ENCODE peak calls at places on chromosomes 5 and 9, in eight cellular contexts. P, X, D, Y, T, E, H and N are unnamed samples.

GRCh38 chr5:27220752-27221151 is 182.4 kb upstream of the CDH9 start:
- DNase-seq in E (no peak), X (no peak), D (no peak), H (no peak), P (no peak), T (no peak), Y (no peak), N (no peak)

GRCh38 chr9:1619915-1620705 is 395.0 kb upstream of the SMARCA2 start:
- DNase-seq in E (peak), D (no peak), X (peak), P (no peak), Y (no peak), H (peak), T (no peak), N (no peak)

GRCh38 chr5:170402508-170402907 is 13.3 kb upstream of the KCNMB1 start:
- DNase-seq in D (no peak), H (no peak), Y (no peak), P (no peak), T (no peak), E (no peak), X (no peak), N (no peak)

GRCh38 chr5:115297043-115297442 is 589 bp upstream of the CCDC112 start:
- DNase-seq in D (no peak), Y (no peak), X (peak), E (no peak), P (no peak), T (no peak), H (peak), N (no peak)

GRCh38 chr5:38536968-38537367 is 19.5 kb downstream of the LIFR start:
- DNase-seq in T (no peak), P (no peak), Y (no peak), X (no peak), D (no peak), E (no peak), H (no peak), N (no peak)

GRCh38 chr9:78775889-78776288 is 479.0 kb downstream of the PSAT1 start:
- DNase-seq in H (no peak), X (no peak), D (no peak), T (no peak), P (no peak), E (no peak), Y (no peak), N (no peak)

GRCh38 chr9:12759767-12760166 is 15.1 kb upstream of the LURAP1L start:
- DNase-seq in Y (no peak), D (no peak), X (no peak), T (no peak), H (peak), E (no peak), P (no peak), N (no peak)

GRCh38 chr5:143101134-143101533 is 302.4 kb downstream of the NR3C1 start:
- DNase-seq in H (no peak), X (no peak), Y (no peak), T (no peak), D (no peak), P (no peak), E (no peak), N (no peak)

GRCh38 chr5:11383506-11384095 is 520.6 kb downstream of the CTNND2 start:
- DNase-seq in E (no peak), P (no peak), D (no peak), Y (no peak), X (peak), T (no peak), H (no peak), N (peak)

GRCh38 chr5:11387382-11387781 is 516.9 kb downstream of the CTNND2 start:
- DNase-seq in X (no peak), E (no peak), D (no peak), P (no peak), H (no peak), T (no peak), Y (no peak), N (no peak)

GRCh38 chr5:11385901-11386293 is 518.3 kb downstream of the CTNND2 start:
- DNase-seq in Y (no peak), E (peak), T (no peak), X (no peak), D (no peak), H (no peak), P (no peak), N (no peak)

GRCh38 chr5:11384441-11385250 is 519.6 kb downstream of the CTNND2 start:
- DNase-seq in E (peak), X (peak), T (peak), Y (no peak), H (peak), D (no peak), P (peak), N (peak)

GRCh38 chr5:11385251-11385900 is 518.9 kb downstream of the CTNND2 start:
- DNase-seq in P (no peak), E (peak), Y (no peak), D (no peak), T (peak), H (peak), X (no peak), N (peak)
- H3K4me3 ChIP-seq in P (no peak), E (peak), Y (no peak), D (no peak), T (peak), H (peak), X (peak), N (peak)

DNA sequence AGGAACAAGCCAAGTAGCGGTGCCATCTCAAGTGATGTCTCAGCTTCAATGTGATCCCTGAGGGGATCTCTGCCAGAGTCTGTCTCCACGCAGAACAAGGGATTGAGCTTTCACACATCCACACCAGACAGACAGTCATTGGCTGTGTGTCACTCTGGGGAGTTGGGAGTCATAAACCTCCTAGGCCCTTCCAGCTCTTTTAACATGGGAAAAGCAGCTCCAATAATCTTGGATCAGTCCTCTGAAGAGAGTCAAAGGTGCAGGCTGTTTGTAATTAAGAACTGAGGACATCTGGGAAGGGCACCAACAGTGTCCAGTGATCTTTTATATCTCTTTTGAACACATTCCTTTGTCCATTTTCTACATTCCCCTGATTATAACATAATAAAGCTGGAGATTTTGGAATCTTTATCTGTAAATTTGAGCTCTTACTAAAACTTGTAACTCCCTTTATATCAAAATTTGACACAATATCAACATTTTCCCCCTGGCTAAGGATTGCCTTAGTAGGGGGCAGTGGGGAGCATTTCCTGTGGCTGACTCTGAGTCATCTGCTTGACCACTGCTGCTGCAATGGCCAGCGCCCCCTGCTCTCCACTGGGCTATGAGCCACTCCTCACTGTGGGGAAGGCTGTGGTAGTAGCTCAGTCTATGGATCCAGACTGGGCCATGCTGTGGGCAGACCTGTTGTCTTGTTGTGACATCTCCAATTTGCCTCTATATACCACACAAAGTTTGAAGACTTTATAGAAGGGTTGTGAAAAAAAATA is 284.4 kb downstream of the OSTF1 start:
- DNase-seq in E (no peak), T (no peak), X (no peak), D (no peak), H (no peak), Y (no peak), P (peak), N (no peak)
- TF ChIP-seq CTCF in E (no peak), T (no peak), X (no peak), D (no peak), H (no peak), Y (no peak), P (no peak), N (no peak)

DNA sequence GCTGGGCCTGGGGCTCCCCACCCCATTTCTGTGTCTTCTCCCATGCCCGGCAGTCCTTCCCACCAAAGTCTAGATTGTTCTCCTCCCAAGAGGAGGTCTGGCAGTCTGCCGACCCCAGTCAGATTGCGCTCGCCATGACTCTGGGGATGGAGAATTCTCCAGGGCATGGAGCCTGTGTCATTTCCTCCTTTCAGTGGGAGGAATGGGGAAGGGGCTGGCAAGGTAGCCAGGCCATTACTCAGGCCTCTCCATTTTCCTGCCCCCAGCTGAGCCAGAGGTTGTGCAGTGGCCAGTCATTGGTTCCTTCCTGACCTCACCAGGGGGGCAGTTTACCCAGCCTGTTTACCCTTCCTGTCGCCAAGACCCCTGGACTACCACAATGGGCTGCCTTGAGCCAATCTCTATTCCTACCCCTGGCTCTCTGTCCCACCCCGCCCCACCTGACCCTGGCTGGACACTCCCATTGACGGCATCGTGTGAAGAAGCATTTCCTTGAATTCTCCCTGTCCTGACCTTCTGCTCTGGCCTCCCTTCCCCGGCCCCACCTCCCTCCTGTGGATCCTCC is 628 bp downstream of the SYNPO start:
- DNase-seq in E (no peak), X (no peak), D (peak), H (peak), Y (peak), T (no peak), P (no peak), N (no peak)
- H3K4me3 ChIP-seq in E (no peak), X (no peak), D (peak), H (peak), Y (peak), T (peak), P (no peak), N (no peak)

GRCh38 chr9:125258832-125259534 is 2.6 kb upstream of the GAPVD1 start:
- DNase-seq in X (no peak), P (no peak), H (peak), E (no peak), D (no peak), T (no peak), Y (no peak), N (no peak)

GRCh38 chr9:125260564-125260963 is 1.1 kb upstream of the GAPVD1 start:
- DNase-seq in T (no peak), P (no peak), X (no peak), Y (no peak), E (no peak), D (no peak), H (peak), N (no peak)

GRCh38 chr9:125258160-125258559 is 3.5 kb upstream of the GAPVD1 start:
- DNase-seq in X (no peak), T (no peak), H (no peak), P (no peak), Y (no peak), D (no peak), E (no peak), N (no peak)

GRCh38 chr9:125262217-125262991 is 778 bp downstream of the GAPVD1 start:
- DNase-seq in D (no peak), T (no peak), H (peak), X (peak), E (no peak), P (peak), Y (no peak), N (no peak)

GRCh38 chr9:125261501-125262216 is at the start of gene GAPVD1:
- DNase-seq in D (peak), Y (peak), P (peak), T (peak), X (peak), E (peak), H (peak), N (peak)
- TF ChIP-seq CTCF in D (peak), Y (peak), P (peak), T (peak), X (peak), E (peak), H (peak), N (peak)

DNA sequence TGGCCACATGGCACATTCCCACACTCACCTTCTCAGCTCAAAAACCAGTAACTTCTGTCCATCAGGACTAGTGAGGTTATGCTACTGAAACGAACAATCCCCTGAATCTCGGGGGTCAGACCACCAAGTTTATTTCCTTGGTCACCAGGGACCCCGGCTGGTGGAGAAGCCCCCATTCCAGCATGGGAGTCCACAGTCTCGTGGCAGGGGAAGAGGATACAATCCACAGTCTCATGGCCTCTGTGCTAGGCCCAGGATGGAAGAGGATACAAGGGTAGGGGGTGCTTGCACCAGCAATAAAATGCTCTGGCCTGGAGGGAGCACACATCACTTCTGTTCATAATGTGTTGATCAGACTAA is 7.4 kb upstream of the CARD19 start:
- DNase-seq in Y (no peak), D (no peak), P (no peak), H (no peak), E (no peak), T (no peak), X (no peak), N (no peak)
- H3K4me3 ChIP-seq in Y (no peak), D (no peak), P (no peak), H (no peak), E (no peak), T (no peak), X (no peak), N (no peak)

DNA sequence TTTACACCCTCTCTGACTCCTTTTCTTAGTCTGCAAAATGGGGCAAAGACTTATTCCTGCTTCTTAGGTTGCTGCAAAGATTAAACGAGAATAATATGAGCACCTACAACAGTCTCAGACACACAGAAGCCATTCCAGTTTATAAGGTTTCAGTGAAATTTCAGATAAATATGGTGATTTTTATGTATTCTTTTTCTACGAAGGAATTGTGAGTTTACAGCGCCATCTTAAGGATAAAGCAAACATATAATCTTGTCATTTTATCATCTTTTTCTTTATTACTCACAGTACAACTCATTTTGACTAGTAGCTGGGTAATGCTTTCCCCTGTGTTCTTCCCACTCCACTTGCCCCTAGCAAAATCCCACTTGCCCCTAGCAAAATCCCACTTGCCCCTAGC is 29.2 kb upstream of the SMC5 start:
- DNase-seq in Y (peak), D (no peak), H (peak), T (no peak), E (peak), P (no peak), X (no peak), N (no peak)
- TF ChIP-seq CTCF in Y (peak), D (no peak), H (peak), T (no peak), E (peak), P (peak), X (peak), N (peak)